ENCODE peak calls at places on chromosomes 7 and 10, in five cellular contexts. One of them, this sample, is unnamed.

GRCh38 chr7:29565982-29566746 is 2.5 kb downstream of the PRR15 start:
- DNase-seq in glomerular endothelial cell: no peak
- DNase-seq in HFFc6: no peak
- DNase-seq in NCI-H1092 treated with DMSO at 0.1 percent for 48 hours: no peak
- DNase-seq in mucosa of gallbladder: no peak
- DNase-seq in this sample: no peak

GRCh38 chr10:75899816-75900357 is 468.5 kb downstream of the LRMDA start:
- DNase-seq in glomerular endothelial cell: no peak
- DNase-seq in HFFc6: no peak
- DNase-seq in NCI-H1092 treated with DMSO at 0.1 percent for 48 hours: no peak
- DNase-seq in mucosa of gallbladder: no peak
- DNase-seq in this sample: no peak

GRCh38 chr7:115044224-115044623 is 122.3 kb downstream of the MDFIC start:
- DNase-seq in glomerular endothelial cell: no peak
- DNase-seq in HFFc6: no peak
- DNase-seq in NCI-H1092 treated with DMSO at 0.1 percent for 48 hours: no peak
- DNase-seq in mucosa of gallbladder: no peak
- DNase-seq in this sample: no peak

GRCh38 chr7:25739096-25739495 is 412.9 kb upstream of the NFE2L3 start:
- DNase-seq in glomerular endothelial cell: no peak
- DNase-seq in HFFc6: no peak
- DNase-seq in NCI-H1092 treated with DMSO at 0.1 percent for 48 hours: peak; percentile 64
- DNase-seq in mucosa of gallbladder: no peak
- DNase-seq in this sample: no peak

GRCh38 chr7:135943266-135943889 is 33.8 kb downstream of the MTPN start:
- DNase-seq in glomerular endothelial cell: peak; percentile 36
- DNase-seq in HFFc6: no peak
- DNase-seq in NCI-H1092 treated with DMSO at 0.1 percent for 48 hours: no peak
- DNase-seq in mucosa of gallbladder: no peak
- DNase-seq in this sample: no peak

GRCh38 chr10:86630079-86630478 is 24.3 kb upstream of the OPN4 start:
- DNase-seq in glomerular endothelial cell: no peak
- DNase-seq in HFFc6: no peak
- DNase-seq in NCI-H1092 treated with DMSO at 0.1 percent for 48 hours: no peak
- DNase-seq in mucosa of gallbladder: no peak
- DNase-seq in this sample: no peak

GRCh38 chr7:157359581-157359980 is 22.8 kb downstream of the DNAJB6 start:
- DNase-seq in glomerular endothelial cell: no peak
- DNase-seq in HFFc6: no peak
- DNase-seq in NCI-H1092 treated with DMSO at 0.1 percent for 48 hours: no peak
- DNase-seq in mucosa of gallbladder: no peak
- DNase-seq in this sample: no peak

GRCh38 chr7:137084607-137085380 is 216.3 kb downstream of the CHRM2 start:
- DNase-seq in glomerular endothelial cell: no peak
- DNase-seq in HFFc6: no peak
- DNase-seq in NCI-H1092 treated with DMSO at 0.1 percent for 48 hours: no peak
- DNase-seq in mucosa of gallbladder: no peak
- DNase-seq in this sample: no peak

GRCh38 chr10:101845903-101846302 is 2.3 kb upstream of the KCNIP2 start:
- DNase-seq in glomerular endothelial cell: no peak
- DNase-seq in HFFc6: no peak
- DNase-seq in NCI-H1092 treated with DMSO at 0.1 percent for 48 hours: no peak
- DNase-seq in mucosa of gallbladder: no peak
- DNase-seq in this sample: no peak

GRCh38 chr7:7534031-7534430 is 1.6 kb downstream of the COL28A1 start:
- DNase-seq in glomerular endothelial cell: no peak
- DNase-seq in HFFc6: no peak
- DNase-seq in NCI-H1092 treated with DMSO at 0.1 percent for 48 hours: no peak
- DNase-seq in mucosa of gallbladder: no peak
- DNase-seq in this sample: no peak

GRCh38 chr10:122782911-122783310 is 62.7 kb downstream of the CUZD1 start:
- DNase-seq in glomerular endothelial cell: no peak
- DNase-seq in HFFc6: no peak
- DNase-seq in NCI-H1092 treated with DMSO at 0.1 percent for 48 hours: no peak
- DNase-seq in mucosa of gallbladder: no peak
- DNase-seq in this sample: no peak

GRCh38 chr10:130179640-130180039 is 43.4 kb downstream of the GLRX3 start:
- DNase-seq in glomerular endothelial cell: peak; percentile 51
- DNase-seq in HFFc6: peak; percentile 71
- DNase-seq in NCI-H1092 treated with DMSO at 0.1 percent for 48 hours: peak; percentile 3
- DNase-seq in mucosa of gallbladder: no peak
- DNase-seq in this sample: peak; percentile 44

GRCh38 chr7:42770106-42770505 is 141.8 kb downstream of the C7orf25 start:
- DNase-seq in glomerular endothelial cell: no peak
- DNase-seq in HFFc6: no peak
- DNase-seq in NCI-H1092 treated with DMSO at 0.1 percent for 48 hours: no peak
- DNase-seq in mucosa of gallbladder: no peak
- DNase-seq in this sample: no peak

GRCh38 chr10:75936841-75937240 is 505.4 kb downstream of the LRMDA start:
- DNase-seq in glomerular endothelial cell: no peak
- DNase-seq in HFFc6: no peak
- DNase-seq in NCI-H1092 treated with DMSO at 0.1 percent for 48 hours: no peak
- DNase-seq in mucosa of gallbladder: no peak
- DNase-seq in this sample: no peak

GRCh38 chr10:100693815-100694214 is 51.6 kb upstream of the PAX2 start:
- DNase-seq in glomerular endothelial cell: no peak
- DNase-seq in HFFc6: no peak
- DNase-seq in NCI-H1092 treated with DMSO at 0.1 percent for 48 hours: no peak
- DNase-seq in mucosa of gallbladder: no peak
- DNase-seq in this sample: no peak

GRCh38 chr10:2978111-2978510 is 89.2 kb upstream of the PFKP start:
- DNase-seq in glomerular endothelial cell: peak; percentile 48
- DNase-seq in HFFc6: peak; percentile 71
- DNase-seq in NCI-H1092 treated with DMSO at 0.1 percent for 48 hours: peak; percentile 74
- DNase-seq in mucosa of gallbladder: no peak
- DNase-seq in this sample: peak; percentile 76

GRCh38 chr10:17199351-17199804 is 2.1 kb downstream of the TRDMT1 start:
- DNase-seq in glomerular endothelial cell: no peak
- DNase-seq in HFFc6: peak; percentile 55
- DNase-seq in NCI-H1092 treated with DMSO at 0.1 percent for 48 hours: peak; percentile 9
- DNase-seq in mucosa of gallbladder: no peak
- DNase-seq in this sample: peak; percentile 52

GRCh38 chr7:137934176-137934826 is 67.6 kb downstream of the CREB3L2 start:
- DNase-seq in glomerular endothelial cell: no peak
- DNase-seq in HFFc6: no peak
- DNase-seq in NCI-H1092 treated with DMSO at 0.1 percent for 48 hours: no peak
- DNase-seq in mucosa of gallbladder: no peak
- DNase-seq in this sample: no peak

GRCh38 chr10:23358357-23358756 is 13.8 kb upstream of the C10orf67 start:
- DNase-seq in glomerular endothelial cell: no peak
- DNase-seq in HFFc6: no peak
- DNase-seq in NCI-H1092 treated with DMSO at 0.1 percent for 48 hours: no peak
- DNase-seq in mucosa of gallbladder: no peak
- DNase-seq in this sample: no peak

GRCh38 chr10:89419548-89419947 is 5.2 kb downstream of the IFIT5 start:
- DNase-seq in glomerular endothelial cell: no peak
- DNase-seq in HFFc6: no peak
- DNase-seq in NCI-H1092 treated with DMSO at 0.1 percent for 48 hours: no peak
- DNase-seq in mucosa of gallbladder: no peak
- DNase-seq in this sample: no peak

This sample was measured in kidney glomerular epithelial cell.